ENCODE peak calls at places on chromosomes 1 and 21, in eight cellular contexts. One of them, this sample, is unnamed.

GRCh38 chr1:161885013-161885412 is 118.9 kb downstream of the ATF6 start:
- DNase-seq in tibial artery: no peak
- DNase-seq in tibial nerve: peak; percentile 49
- DNase-seq in transverse colon: no peak
- DNase-seq in hepatocyte: no peak
- DNase-seq in endothelial cell of umbilical vein: peak; percentile 76
- DNase-seq in psoas muscle: no peak
- DNase-seq in H9: no peak
- DNase-seq in this sample: no peak

GRCh38 chr1:168610111-168610510 is 33.7 kb downstream of the XCL1 start:
- DNase-seq in tibial nerve: no peak
- DNase-seq in H9: no peak
- DNase-seq in transverse colon: no peak
- DNase-seq in tibial artery: no peak
- DNase-seq in psoas muscle: no peak
- DNase-seq in endothelial cell of umbilical vein: no peak
- DNase-seq in hepatocyte: no peak
- DNase-seq in this sample: no peak

GRCh38 chr1:168330285-168330684 is 49.6 kb downstream of the TBX19 start:
- DNase-seq in hepatocyte: no peak
- DNase-seq in tibial nerve: no peak
- DNase-seq in endothelial cell of umbilical vein: no peak
- DNase-seq in psoas muscle: no peak
- DNase-seq in H9: no peak
- DNase-seq in tibial artery: no peak
- DNase-seq in transverse colon: peak; percentile 16
- DNase-seq in this sample: no peak

GRCh38 chr1:99970713-99971255 is 988 bp downstream of the SLC35A3 start:
- DNase-seq in H9: no peak
- DNase-seq in tibial nerve: no peak
- DNase-seq in psoas muscle: no peak
- DNase-seq in transverse colon: peak; percentile 34
- DNase-seq in endothelial cell of umbilical vein: no peak
- DNase-seq in hepatocyte: no peak
- DNase-seq in tibial artery: no peak
- DNase-seq in this sample: no peak

GRCh38 chr1:234605983-234606730 is 3.8 kb downstream of the IRF2BP2 start:
- DNase-seq in hepatocyte: peak; percentile 43
- DNase-seq in tibial artery: no peak
- DNase-seq in endothelial cell of umbilical vein: peak; percentile 67
- DNase-seq in H9: no peak
- DNase-seq in transverse colon: peak; percentile 52
- DNase-seq in psoas muscle: no peak
- DNase-seq in tibial nerve: no peak
- DNase-seq in this sample: peak; percentile 29

GRCh38 chr1:108575241-108575850 is 15.4 kb downstream of the EEIG2 start:
- DNase-seq in hepatocyte: no peak
- DNase-seq in psoas muscle: no peak
- DNase-seq in endothelial cell of umbilical vein: peak; percentile 55
- DNase-seq in tibial nerve: no peak
- DNase-seq in H9: no peak
- DNase-seq in tibial artery: no peak
- DNase-seq in transverse colon: no peak
- DNase-seq in this sample: no peak

GRCh38 chr1:162316187-162316586 is 60.5 kb downstream of the SPATA46 start:
- DNase-seq in transverse colon: no peak
- DNase-seq in H9: no peak
- DNase-seq in tibial nerve: no peak
- DNase-seq in psoas muscle: no peak
- DNase-seq in tibial artery: no peak
- DNase-seq in endothelial cell of umbilical vein: no peak
- DNase-seq in hepatocyte: no peak
- DNase-seq in this sample: no peak

GRCh38 chr21:35828161-35828560 is 232.2 kb downstream of the SETD4 start:
- DNase-seq in H9: no peak
- DNase-seq in hepatocyte: no peak
- DNase-seq in tibial nerve: no peak
- DNase-seq in tibial artery: no peak
- DNase-seq in psoas muscle: no peak
- DNase-seq in endothelial cell of umbilical vein: no peak
- DNase-seq in transverse colon: no peak
- DNase-seq in this sample: no peak

GRCh38 chr1:218363141-218363540 is 18.0 kb downstream of the TGFB2 start:
- DNase-seq in transverse colon: no peak
- DNase-seq in psoas muscle: no peak
- DNase-seq in endothelial cell of umbilical vein: no peak
- DNase-seq in H9: no peak
- DNase-seq in tibial artery: no peak
- DNase-seq in hepatocyte: no peak
- DNase-seq in tibial nerve: no peak
- DNase-seq in this sample: no peak

GRCh38 chr1:44250113-44250781 is 37.0 kb downstream of the DMAP1 start:
- DNase-seq in hepatocyte: no peak
- DNase-seq in H9: no peak
- DNase-seq in tibial artery: no peak
- DNase-seq in psoas muscle: no peak
- DNase-seq in tibial nerve: no peak
- DNase-seq in transverse colon: no peak
- DNase-seq in endothelial cell of umbilical vein: no peak
- DNase-seq in this sample: no peak

GRCh38 chr1:62991152-62991551 is 207.2 kb downstream of the ATG4C start:
- DNase-seq in tibial artery: no peak
- DNase-seq in tibial nerve: no peak
- DNase-seq in hepatocyte: no peak
- DNase-seq in transverse colon: no peak
- DNase-seq in H9: peak; percentile 49
- DNase-seq in psoas muscle: no peak
- DNase-seq in endothelial cell of umbilical vein: no peak
- DNase-seq in this sample: no peak

GRCh38 chr1:184972281-184973055 is 1.8 kb downstream of the NIBAN1 start:
- DNase-seq in tibial nerve: no peak
- DNase-seq in tibial artery: no peak
- DNase-seq in psoas muscle: no peak
- DNase-seq in H9: no peak
- DNase-seq in endothelial cell of umbilical vein: no peak
- DNase-seq in hepatocyte: no peak
- DNase-seq in transverse colon: no peak
- DNase-seq in this sample: no peak

GRCh38 chr21:16366207-16366606 is 636.4 kb downstream of the USP25 start:
- DNase-seq in tibial artery: no peak
- DNase-seq in transverse colon: no peak
- DNase-seq in endothelial cell of umbilical vein: no peak
- DNase-seq in tibial nerve: no peak
- DNase-seq in hepatocyte: no peak
- DNase-seq in psoas muscle: no peak
- DNase-seq in H9: no peak
- DNase-seq in this sample: no peak

GRCh38 chr21:22020221-22020620 is 1022.0 kb downstream of the NCAM2 start:
- DNase-seq in tibial artery: no peak
- DNase-seq in psoas muscle: no peak
- DNase-seq in hepatocyte: no peak
- DNase-seq in H9: no peak
- DNase-seq in transverse colon: no peak
- DNase-seq in tibial nerve: no peak
- DNase-seq in endothelial cell of umbilical vein: no peak
- DNase-seq in this sample: no peak

GRCh38 chr1:36420836-36421317 is 23.2 kb upstream of the LSM10 start:
- DNase-seq in psoas muscle: peak; percentile 89
- DNase-seq in endothelial cell of umbilical vein: peak; percentile 90
- DNase-seq in tibial nerve: peak; percentile 93
- DNase-seq in tibial artery: peak; percentile 93
- DNase-seq in transverse colon: peak; percentile 93
- DNase-seq in H9: peak; percentile 94
- DNase-seq in hepatocyte: peak; percentile 90
- DNase-seq in this sample: peak; percentile 96

GRCh38 chr1:56555448-56555847 is 23.9 kb downstream of the PLPP3 start:
- DNase-seq in transverse colon: no peak
- DNase-seq in psoas muscle: no peak
- DNase-seq in H9: no peak
- DNase-seq in hepatocyte: no peak
- DNase-seq in endothelial cell of umbilical vein: no peak
- DNase-seq in tibial artery: no peak
- DNase-seq in tibial nerve: no peak
- DNase-seq in this sample: no peak

GRCh38 chr1:48617227-48617626 is 145.2 kb upstream of the SPATA6 start:
- DNase-seq in tibial artery: no peak
- DNase-seq in transverse colon: no peak
- DNase-seq in H9: no peak
- DNase-seq in psoas muscle: no peak
- DNase-seq in hepatocyte: no peak
- DNase-seq in tibial nerve: no peak
- DNase-seq in endothelial cell of umbilical vein: no peak
- DNase-seq in this sample: no peak

GRCh38 chr1:194372266-194372665 is 1185.9 kb upstream of the B3GALT2 start:
- DNase-seq in hepatocyte: no peak
- DNase-seq in psoas muscle: no peak
- DNase-seq in endothelial cell of umbilical vein: no peak
- DNase-seq in transverse colon: no peak
- DNase-seq in H9: no peak
- DNase-seq in tibial nerve: no peak
- DNase-seq in tibial artery: no peak
- DNase-seq in this sample: no peak

GRCh38 chr1:112646225-112646624 is 26.6 kb downstream of the CAPZA1 start:
- DNase-seq in hepatocyte: no peak
- DNase-seq in psoas muscle: no peak
- DNase-seq in transverse colon: no peak
- DNase-seq in H9: no peak
- DNase-seq in endothelial cell of umbilical vein: no peak
- DNase-seq in tibial artery: no peak
- DNase-seq in tibial nerve: no peak
- DNase-seq in this sample: no peak

GRCh38 chr1:89616844-89617627 is 15.9 kb upstream of the LRRC8C start:
- DNase-seq in psoas muscle: no peak
- DNase-seq in hepatocyte: no peak
- DNase-seq in tibial nerve: no peak
- DNase-seq in H9: no peak
- DNase-seq in tibial artery: no peak
- DNase-seq in transverse colon: no peak
- DNase-seq in endothelial cell of umbilical vein: no peak
- DNase-seq in this sample: no peak

GRCh38 chr1:191579019-191579418 is 579.2 kb upstream of the RGS18 start:
- DNase-seq in transverse colon: no peak
- DNase-seq in psoas muscle: no peak
- DNase-seq in H9: no peak
- DNase-seq in hepatocyte: no peak
- DNase-seq in tibial nerve: no peak
- DNase-seq in endothelial cell of umbilical vein: no peak
- DNase-seq in tibial artery: no peak
- DNase-seq in this sample: no peak

GRCh38 chr1:22071511-22071910 is 19.0 kb downstream of the CDC42 start:
- DNase-seq in tibial artery: no peak
- DNase-seq in hepatocyte: no peak
- DNase-seq in transverse colon: no peak
- DNase-seq in H9: no peak
- DNase-seq in endothelial cell of umbilical vein: no peak
- DNase-seq in psoas muscle: no peak
- DNase-seq in tibial nerve: no peak
- DNase-seq in this sample: no peak
- H3K4me1 ChIP-seq in tibial artery: peaks cover 92% of the 10 kb centered on the region
- H3K4me1 ChIP-seq in hepatocyte: peaks cover 24% of the 10 kb centered on the region
- H3K4me1 ChIP-seq in transverse colon: peaks cover 43% of the 10 kb centered on the region
- H3K4me1 ChIP-seq in H9: peaks cover 2% of the 10 kb centered on the region
- H3K4me1 ChIP-seq in endothelial cell of umbilical vein: peaks cover 18% of the 10 kb centered on the region
- H3K4me1 ChIP-seq in psoas muscle: peaks cover 78% of the 10 kb centered on the region
- H3K4me1 ChIP-seq in tibial nerve: peaks cover 30% of the 10 kb centered on the region
- H3K4me1 ChIP-seq in this sample: peaks cover 76% of the 10 kb centered on the region

GRCh38 chr1:152141971-152142584 is 16.9 kb downstream of the RPTN start:
- DNase-seq in transverse colon: peak; percentile 41
- DNase-seq in tibial artery: no peak
- DNase-seq in endothelial cell of umbilical vein: peak; percentile 57
- DNase-seq in tibial nerve: peak; percentile 82
- DNase-seq in hepatocyte: peak; percentile 63
- DNase-seq in psoas muscle: peak; percentile 26
- DNase-seq in H9: peak; percentile 36
- DNase-seq in this sample: no peak
- TF ChIP-seq CTCF in transverse colon: peak; percentile 64
- TF ChIP-seq CTCF in tibial artery: peak; percentile 73
- TF ChIP-seq CTCF in endothelial cell of umbilical vein: peak; percentile 63
- TF ChIP-seq CTCF in tibial nerve: peak; percentile 42
- TF ChIP-seq CTCF in hepatocyte: peak; percentile 50
- TF ChIP-seq CTCF in psoas muscle: peak; percentile 45
- TF ChIP-seq CTCF in H9: peak; percentile 58
- TF ChIP-seq CTCF in this sample: no peak

DNA sequence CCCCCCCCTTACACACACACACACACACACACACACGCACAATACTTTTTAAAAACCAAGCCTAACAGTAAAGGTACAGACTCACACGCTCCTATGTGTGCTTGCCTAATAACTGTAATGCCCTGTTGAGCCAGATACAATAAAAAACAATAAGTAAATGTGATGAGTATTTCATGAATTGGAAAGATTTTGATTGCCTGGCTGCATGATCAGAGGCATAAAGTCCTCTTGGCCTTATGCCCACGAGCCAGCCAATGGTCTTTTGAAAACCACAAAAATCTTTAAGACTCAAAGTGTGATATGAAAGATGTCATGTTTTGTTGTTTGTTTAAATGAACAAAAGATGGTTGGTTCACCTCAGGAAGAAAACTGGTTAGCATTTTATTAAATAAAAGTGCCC is 441.9 kb upstream of the ZRANB2 start:
- DNase-seq in endothelial cell of umbilical vein: no peak
- DNase-seq in tibial artery: no peak
- DNase-seq in hepatocyte: no peak
- DNase-seq in tibial nerve: no peak
- DNase-seq in H9: no peak
- DNase-seq in transverse colon: no peak
- DNase-seq in psoas muscle: no peak
- DNase-seq in this sample: no peak
- H3K4me1 ChIP-seq in endothelial cell of umbilical vein: no peaks in the 10 kb centered on the region
- H3K4me1 ChIP-seq in tibial artery: no peaks in the 10 kb centered on the region
- H3K4me1 ChIP-seq in hepatocyte: no peaks in the 10 kb centered on the region
- H3K4me1 ChIP-seq in tibial nerve: no peaks in the 10 kb centered on the region
- H3K4me1 ChIP-seq in H9: no peaks in the 10 kb centered on the region
- H3K4me1 ChIP-seq in transverse colon: no peaks in the 10 kb centered on the region
- H3K4me1 ChIP-seq in psoas muscle: no peaks in the 10 kb centered on the region
- H3K4me1 ChIP-seq in this sample: no peaks in the 10 kb centered on the region

GRCh38 chr1:30232288-30232899 is 491.0 kb downstream of the MATN1 start:
- DNase-seq in H9: peak; percentile 53
- DNase-seq in psoas muscle: no peak
- DNase-seq in tibial nerve: no peak
- DNase-seq in endothelial cell of umbilical vein: no peak
- DNase-seq in tibial artery: no peak
- DNase-seq in transverse colon: no peak
- DNase-seq in hepatocyte: peak; percentile 27
- DNase-seq in this sample: no peak

GRCh38 chr1:30225336-30225735 is 498.0 kb downstream of the MATN1 start:
- DNase-seq in tibial artery: no peak
- DNase-seq in tibial nerve: no peak
- DNase-seq in transverse colon: no peak
- DNase-seq in hepatocyte: no peak
- DNase-seq in endothelial cell of umbilical vein: no peak
- DNase-seq in H9: no peak
- DNase-seq in psoas muscle: no peak
- DNase-seq in this sample: no peak

GRCh38 chr1:30229960-30230359 is 493.4 kb downstream of the MATN1 start:
- DNase-seq in transverse colon: no peak
- DNase-seq in endothelial cell of umbilical vein: no peak
- DNase-seq in tibial artery: no peak
- DNase-seq in H9: no peak
- DNase-seq in psoas muscle: no peak
- DNase-seq in tibial nerve: no peak
- DNase-seq in hepatocyte: no peak
- DNase-seq in this sample: no peak

GRCh38 chr1:30229557-30229956 is 493.8 kb downstream of the MATN1 start:
- DNase-seq in transverse colon: no peak
- DNase-seq in hepatocyte: no peak
- DNase-seq in psoas muscle: no peak
- DNase-seq in tibial artery: no peak
- DNase-seq in endothelial cell of umbilical vein: no peak
- DNase-seq in tibial nerve: no peak
- DNase-seq in H9: no peak
- DNase-seq in this sample: no peak

GRCh38 chr1:30226648-30227047 is 496.7 kb downstream of the MATN1 start:
- DNase-seq in tibial artery: no peak
- DNase-seq in tibial nerve: no peak
- DNase-seq in psoas muscle: no peak
- DNase-seq in hepatocyte: no peak
- DNase-seq in H9: no peak
- DNase-seq in transverse colon: no peak
- DNase-seq in endothelial cell of umbilical vein: no peak
- DNase-seq in this sample: no peak
- TF ChIP-seq CTCF in tibial artery: no peak
- TF ChIP-seq CTCF in tibial nerve: no peak
- TF ChIP-seq CTCF in psoas muscle: no peak
- TF ChIP-seq CTCF in hepatocyte: no peak
- TF ChIP-seq CTCF in H9: no peak
- TF ChIP-seq CTCF in transverse colon: no peak
- TF ChIP-seq CTCF in endothelial cell of umbilical vein: no peak
- TF ChIP-seq CTCF in this sample: no peak